ENCODE peak calls at places on chromosome 15, in nine cellular contexts. One of them, this sample, is unnamed.

GRCh38 chr15:84609818-84610525 is 9.2 kb downstream of the ZSCAN2 start:
- DNase-seq in kidney: peak
- DNase-seq in mammary epithelial cell: no peak
- DNase-seq in IMR-90: no peak
- DNase-seq in OCI-LY7: no peak
- DNase-seq in A549: no peak
- DNase-seq in ovary: no peak
- DNase-seq in testis: no peak
- DNase-seq in stomach: no peak
- DNase-seq in this sample: no peak

GRCh38 chr15:28984421-28985375 is 98.9 kb downstream of the APBA2 start:
- DNase-seq in ovary: no peak
- DNase-seq in stomach: no peak
- DNase-seq in IMR-90: peak
- DNase-seq in mammary epithelial cell: no peak
- DNase-seq in OCI-LY7: no peak
- DNase-seq in A549: no peak
- DNase-seq in testis: peak
- DNase-seq in kidney: no peak
- DNase-seq in this sample: no peak

GRCh38 chr15:58573270-58573669 is 141.5 kb downstream of the LIPC start:
- DNase-seq in ovary: no peak
- DNase-seq in A549: no peak
- DNase-seq in testis: no peak
- DNase-seq in mammary epithelial cell: no peak
- DNase-seq in stomach: no peak
- DNase-seq in OCI-LY7: no peak
- DNase-seq in kidney: no peak
- DNase-seq in IMR-90: no peak
- DNase-seq in this sample: no peak

GRCh38 chr15:100100926-100101325 is 240.8 kb downstream of the ADAMTS17 start:
- DNase-seq in stomach: no peak
- DNase-seq in IMR-90: no peak
- DNase-seq in ovary: no peak
- DNase-seq in kidney: no peak
- DNase-seq in mammary epithelial cell: no peak
- DNase-seq in testis: no peak
- DNase-seq in A549: no peak
- DNase-seq in OCI-LY7: no peak
- DNase-seq in this sample: no peak

GRCh38 chr15:73258271-73259108 is 110.3 kb downstream of the HCN4 start:
- DNase-seq in IMR-90: no peak
- DNase-seq in kidney: no peak
- DNase-seq in stomach: no peak
- DNase-seq in A549: no peak
- DNase-seq in mammary epithelial cell: no peak
- DNase-seq in testis: no peak
- DNase-seq in OCI-LY7: no peak
- DNase-seq in ovary: no peak
- DNase-seq in this sample: no peak

GRCh38 chr15:32898991-32899613 is 181.3 kb downstream of the GREM1 start:
- DNase-seq in kidney: no peak
- DNase-seq in testis: no peak
- DNase-seq in A549: no peak
- DNase-seq in stomach: no peak
- DNase-seq in OCI-LY7: peak
- DNase-seq in mammary epithelial cell: no peak
- DNase-seq in IMR-90: no peak
- DNase-seq in ovary: no peak
- DNase-seq in this sample: peak

GRCh38 chr15:51195459-51195858 is 100.8 kb upstream of the TNFAIP8L3 start:
- DNase-seq in kidney: no peak
- DNase-seq in ovary: no peak
- DNase-seq in A549: no peak
- DNase-seq in mammary epithelial cell: no peak
- DNase-seq in OCI-LY7: no peak
- DNase-seq in IMR-90: no peak
- DNase-seq in stomach: no peak
- DNase-seq in testis: no peak
- DNase-seq in this sample: no peak

GRCh38 chr15:66955871-66956585 is 109.4 kb upstream of the SMAD3 start:
- DNase-seq in testis: no peak
- DNase-seq in A549: peak
- DNase-seq in mammary epithelial cell: peak
- DNase-seq in IMR-90: peak
- DNase-seq in kidney: no peak
- DNase-seq in stomach: no peak
- DNase-seq in OCI-LY7: no peak
- DNase-seq in ovary: no peak
- DNase-seq in this sample: no peak

GRCh38 chr15:24857094-24857437 is 97.7 kb upstream of the SNRPN start:
- DNase-seq in mammary epithelial cell: no peak
- DNase-seq in ovary: no peak
- DNase-seq in A549: no peak
- DNase-seq in OCI-LY7: no peak
- DNase-seq in IMR-90: peak
- DNase-seq in testis: no peak
- DNase-seq in stomach: no peak
- DNase-seq in kidney: no peak
- DNase-seq in this sample: peak

GRCh38 chr15:24861014-24861690 is 93.6 kb upstream of the SNRPN start:
- DNase-seq in IMR-90: peak
- DNase-seq in OCI-LY7: no peak
- DNase-seq in A549: no peak
- DNase-seq in stomach: no peak
- DNase-seq in ovary: no peak
- DNase-seq in mammary epithelial cell: no peak
- DNase-seq in kidney: no peak
- DNase-seq in testis: no peak
- DNase-seq in this sample: no peak

GRCh38 chr15:24858737-24859601 is 95.8 kb upstream of the SNRPN start:
- DNase-seq in A549: no peak
- DNase-seq in stomach: no peak
- DNase-seq in ovary: no peak
- DNase-seq in kidney: no peak
- DNase-seq in mammary epithelial cell: no peak
- DNase-seq in IMR-90: peak
- DNase-seq in OCI-LY7: no peak
- DNase-seq in testis: no peak
- DNase-seq in this sample: no peak

GRCh38 chr15:24857777-24858176 is 97.0 kb upstream of the SNRPN start:
- DNase-seq in A549: no peak
- DNase-seq in mammary epithelial cell: no peak
- DNase-seq in OCI-LY7: no peak
- DNase-seq in kidney: no peak
- DNase-seq in stomach: no peak
- DNase-seq in IMR-90: peak
- DNase-seq in testis: no peak
- DNase-seq in ovary: no peak
- DNase-seq in this sample: no peak

DNA sequence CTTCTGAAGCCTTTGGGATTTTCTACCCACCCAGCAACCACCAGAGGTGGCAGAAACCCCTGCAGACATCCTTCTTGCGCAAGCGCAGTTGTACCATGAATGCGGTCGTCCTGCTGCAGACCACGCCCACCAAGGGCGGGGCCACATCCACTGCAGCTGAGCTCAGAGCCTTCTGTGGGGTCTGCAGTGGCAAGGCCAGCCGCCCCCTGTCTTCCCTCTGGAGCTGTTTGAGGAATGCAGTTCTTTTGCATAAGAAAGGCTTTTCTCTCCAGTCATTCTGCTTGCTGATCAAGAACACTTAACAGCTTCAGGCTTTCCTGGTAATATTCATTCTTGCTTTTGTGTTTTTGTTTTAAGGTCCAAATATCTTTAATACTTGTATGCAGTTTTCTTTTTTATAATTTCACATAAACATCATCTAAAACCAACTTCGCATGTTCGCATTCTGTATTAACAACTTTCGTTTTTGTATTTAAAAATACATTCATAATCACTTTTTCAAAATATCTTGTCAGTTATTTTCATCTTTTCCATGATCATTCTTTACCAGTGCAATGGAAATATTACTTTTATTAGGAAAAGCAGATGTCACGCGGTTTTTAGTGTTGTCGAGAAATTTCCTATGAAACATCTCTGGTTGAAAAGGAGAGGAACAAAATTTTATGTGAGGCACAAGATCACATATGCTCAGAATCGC is 98.2 kb upstream of the SNRPN start:
- DNase-seq in A549: no peak
- DNase-seq in testis: peak
- DNase-seq in OCI-LY7: no peak
- DNase-seq in ovary: no peak
- DNase-seq in kidney: no peak
- DNase-seq in IMR-90: peak
- DNase-seq in mammary epithelial cell: no peak
- DNase-seq in stomach: no peak
- DNase-seq in this sample: no peak
- TF ChIP-seq CTCF in A549: no peak
- TF ChIP-seq CTCF in testis: no peak
- TF ChIP-seq CTCF in OCI-LY7: no peak
- TF ChIP-seq CTCF in ovary: no peak
- TF ChIP-seq CTCF in kidney: no peak
- TF ChIP-seq CTCF in IMR-90: no peak
- TF ChIP-seq CTCF in mammary epithelial cell: no peak
- TF ChIP-seq CTCF in stomach: no peak
- TF ChIP-seq CTCF in this sample: no peak

DNA sequence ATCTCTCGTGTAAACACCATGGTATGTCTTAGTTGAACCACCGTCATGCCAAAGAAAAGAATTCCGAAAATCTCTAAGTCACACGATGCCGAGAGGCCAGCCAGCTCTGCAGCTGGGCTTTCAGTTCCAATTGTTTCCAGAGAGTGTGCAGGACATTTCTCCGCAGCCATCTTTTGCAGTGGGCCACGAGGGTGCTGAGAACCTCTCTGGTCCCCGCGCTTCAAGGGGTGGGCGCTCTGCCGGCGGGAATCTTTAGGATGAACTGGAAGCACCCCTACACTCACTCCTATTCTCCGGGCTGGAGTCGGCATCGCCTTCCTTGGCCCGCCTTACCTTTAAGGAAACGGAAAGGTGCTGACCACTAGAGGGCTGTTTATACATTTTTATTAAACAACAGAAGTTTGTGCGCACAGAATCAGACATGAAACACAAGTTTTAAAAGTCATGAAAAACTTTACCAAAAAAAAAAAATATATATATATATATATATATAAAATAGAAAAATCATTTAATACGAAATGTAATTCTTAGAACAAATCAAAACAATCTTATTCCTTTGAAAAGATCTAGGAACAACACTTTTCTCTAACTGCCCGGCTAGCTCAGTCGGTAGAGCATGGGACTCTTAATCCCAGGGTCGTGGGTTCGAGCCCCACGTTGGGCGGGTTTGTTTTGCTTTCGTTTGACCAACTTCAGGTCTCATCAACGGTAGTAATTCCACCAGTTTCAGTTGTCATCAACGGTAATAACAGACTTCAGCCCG is 12.5 kb upstream of the MORF4L1 start:
- DNase-seq in OCI-LY7: peak
- DNase-seq in kidney: peak
- DNase-seq in mammary epithelial cell: peak
- DNase-seq in ovary: peak
- DNase-seq in stomach: peak
- DNase-seq in testis: peak
- DNase-seq in IMR-90: peak
- DNase-seq in A549: peak
- DNase-seq in this sample: peak
- H3K4me3 ChIP-seq in OCI-LY7: peak
- H3K4me3 ChIP-seq in kidney: peak
- H3K4me3 ChIP-seq in mammary epithelial cell: peak
- H3K4me3 ChIP-seq in ovary: peak
- H3K4me3 ChIP-seq in stomach: peak
- H3K4me3 ChIP-seq in testis: peak
- H3K4me3 ChIP-seq in IMR-90: peak
- H3K4me3 ChIP-seq in A549: peak
- H3K4me3 ChIP-seq in this sample: peak

GRCh38 chr15:65245096-65245849 is 34.0 kb upstream of the CILP start:
- DNase-seq in A549: no peak
- DNase-seq in kidney: peak
- DNase-seq in ovary: peak
- DNase-seq in testis: peak
- DNase-seq in OCI-LY7: no peak
- DNase-seq in stomach: no peak
- DNase-seq in IMR-90: peak
- DNase-seq in mammary epithelial cell: no peak
- DNase-seq in this sample: no peak

GRCh38 chr15:65248506-65248905 is 37.2 kb upstream of the CILP start:
- DNase-seq in kidney: no peak
- DNase-seq in testis: no peak
- DNase-seq in stomach: no peak
- DNase-seq in OCI-LY7: no peak
- DNase-seq in A549: no peak
- DNase-seq in ovary: no peak
- DNase-seq in mammary epithelial cell: no peak
- DNase-seq in IMR-90: no peak
- DNase-seq in this sample: no peak

GRCh38 chr15:65246939-65247338 is 35.7 kb upstream of the CILP start:
- DNase-seq in OCI-LY7: no peak
- DNase-seq in ovary: no peak
- DNase-seq in mammary epithelial cell: no peak
- DNase-seq in A549: no peak
- DNase-seq in stomach: no peak
- DNase-seq in IMR-90: no peak
- DNase-seq in testis: no peak
- DNase-seq in kidney: no peak
- DNase-seq in this sample: no peak

GRCh38 chr15:65246026-65246714 is 34.9 kb upstream of the CILP start:
- DNase-seq in OCI-LY7: no peak
- DNase-seq in ovary: no peak
- DNase-seq in testis: no peak
- DNase-seq in kidney: no peak
- DNase-seq in stomach: no peak
- DNase-seq in A549: no peak
- DNase-seq in mammary epithelial cell: peak
- DNase-seq in IMR-90: no peak
- DNase-seq in this sample: no peak

GRCh38 chr15:65249641-65250040 is 37.0 kb downstream of the PARP16 start:
- DNase-seq in testis: no peak
- DNase-seq in kidney: no peak
- DNase-seq in stomach: no peak
- DNase-seq in OCI-LY7: no peak
- DNase-seq in A549: no peak
- DNase-seq in IMR-90: peak
- DNase-seq in mammary epithelial cell: peak
- DNase-seq in ovary: no peak
- DNase-seq in this sample: no peak
- TF ChIP-seq CTCF in testis: no peak
- TF ChIP-seq CTCF in kidney: no peak
- TF ChIP-seq CTCF in stomach: no peak
- TF ChIP-seq CTCF in OCI-LY7: no peak
- TF ChIP-seq CTCF in A549: no peak
- TF ChIP-seq CTCF in IMR-90: no peak
- TF ChIP-seq CTCF in mammary epithelial cell: no peak
- TF ChIP-seq CTCF in ovary: no peak
- TF ChIP-seq CTCF in this sample: no peak

DNA sequence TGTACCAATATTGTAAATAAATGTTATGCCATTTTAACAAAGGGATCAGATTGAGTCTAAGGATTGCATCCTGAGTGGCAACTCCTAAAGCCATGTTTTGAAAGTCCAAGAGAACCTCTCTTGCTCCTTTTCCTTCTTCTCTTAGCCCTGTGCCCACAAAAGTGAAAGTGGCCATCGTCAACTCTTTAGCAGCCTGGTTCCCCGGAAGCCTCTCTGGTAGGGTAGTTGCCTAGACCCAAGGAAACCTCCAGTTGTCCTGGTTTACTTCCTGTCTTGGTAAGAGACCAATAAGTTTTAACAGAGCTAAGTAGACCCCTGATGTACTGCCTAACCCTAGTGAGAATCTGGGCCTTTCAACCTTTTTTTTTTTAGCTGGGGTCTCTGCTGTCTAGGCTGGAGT is 10.2 kb upstream of the ITPKA start:
- DNase-seq in testis: no peak
- DNase-seq in kidney: peak
- DNase-seq in IMR-90: no peak
- DNase-seq in OCI-LY7: no peak
- DNase-seq in ovary: no peak
- DNase-seq in stomach: no peak
- DNase-seq in A549: no peak
- DNase-seq in mammary epithelial cell: no peak
- DNase-seq in this sample: no peak
- H3K4me3 ChIP-seq in testis: no peak
- H3K4me3 ChIP-seq in kidney: no peak
- H3K4me3 ChIP-seq in IMR-90: no peak
- H3K4me3 ChIP-seq in OCI-LY7: no peak
- H3K4me3 ChIP-seq in ovary: no peak
- H3K4me3 ChIP-seq in stomach: peak
- H3K4me3 ChIP-seq in A549: no peak
- H3K4me3 ChIP-seq in mammary epithelial cell: no peak
- H3K4me3 ChIP-seq in this sample: no peak

This sample was measured in LNCaP clone FGC.